ENCODE peak calls at places on chromosomes 16 and 17, in eight cellular contexts. One of them, this sample, is unnamed.

GRCh38 chr16:31695667-31696066 is 168.0 kb downstream of the AHSP start:
- DNase-seq in stimulated activated CD4-positive, alpha-beta T cell treated with anti-CD3 and anti-CD28 coated beads, Interleukin-2, amount 100 ng/mL, for 48 hours: no peak
- DNase-seq in ovary: no peak
- DNase-seq in uterus: no peak
- DNase-seq in tibial nerve: no peak
- DNase-seq in NB4: peak; percentile 43
- DNase-seq in stimulated activated CD8-positive, alpha-beta memory T cell treated with anti-CD3 and anti-CD28 coated beads, Interleukin-7, amount 100 ng/mL, for 24 hours: no peak
- DNase-seq in ELF-1: no peak
- DNase-seq in this sample: no peak

GRCh38 chr16:9039208-9039607 is 52.2 kb upstream of the HAPSTR1 start:
- DNase-seq in stimulated activated CD4-positive, alpha-beta T cell treated with anti-CD3 and anti-CD28 coated beads, Interleukin-2, amount 100 ng/mL, for 48 hours: no peak
- DNase-seq in ovary: no peak
- DNase-seq in uterus: no peak
- DNase-seq in tibial nerve: no peak
- DNase-seq in NB4: peak; percentile 58
- DNase-seq in stimulated activated CD8-positive, alpha-beta memory T cell treated with anti-CD3 and anti-CD28 coated beads, Interleukin-7, amount 100 ng/mL, for 24 hours: no peak
- DNase-seq in ELF-1: peak; percentile 32
- DNase-seq in this sample: no peak

GRCh38 chr17:31680126-31680525 is 178.9 kb downstream of the COPRS start:
- DNase-seq in stimulated activated CD4-positive, alpha-beta T cell treated with anti-CD3 and anti-CD28 coated beads, Interleukin-2, amount 100 ng/mL, for 48 hours: peak; percentile 11
- DNase-seq in ovary: no peak
- DNase-seq in uterus: no peak
- DNase-seq in tibial nerve: no peak
- DNase-seq in NB4: peak; percentile 50
- DNase-seq in stimulated activated CD8-positive, alpha-beta memory T cell treated with anti-CD3 and anti-CD28 coated beads, Interleukin-7, amount 100 ng/mL, for 24 hours: no peak
- DNase-seq in ELF-1: no peak
- DNase-seq in this sample: no peak

GRCh38 chr16:88558457-88559442 is 11.5 kb upstream of the ZC3H18 start:
- DNase-seq in stimulated activated CD4-positive, alpha-beta T cell treated with anti-CD3 and anti-CD28 coated beads, Interleukin-2, amount 100 ng/mL, for 48 hours: no peak
- DNase-seq in ovary: peak; percentile 85
- DNase-seq in uterus: peak; percentile 52
- DNase-seq in tibial nerve: peak; percentile 36
- DNase-seq in NB4: peak; percentile 75
- DNase-seq in stimulated activated CD8-positive, alpha-beta memory T cell treated with anti-CD3 and anti-CD28 coated beads, Interleukin-7, amount 100 ng/mL, for 24 hours: no peak
- DNase-seq in ELF-1: peak; percentile 57
- DNase-seq in this sample: peak; percentile 70

GRCh38 chr17:45925311-45925710 is 31.0 kb downstream of the MAPT start:
- DNase-seq in stimulated activated CD4-positive, alpha-beta T cell treated with anti-CD3 and anti-CD28 coated beads, Interleukin-2, amount 100 ng/mL, for 48 hours: no peak
- DNase-seq in ovary: no peak
- DNase-seq in uterus: no peak
- DNase-seq in tibial nerve: no peak
- DNase-seq in NB4: no peak
- DNase-seq in stimulated activated CD8-positive, alpha-beta memory T cell treated with anti-CD3 and anti-CD28 coated beads, Interleukin-7, amount 100 ng/mL, for 24 hours: no peak
- DNase-seq in ELF-1: no peak
- DNase-seq in this sample: no peak

GRCh38 chr17:13601776-13602551 is at the start of gene HS3ST3A1:
- DNase-seq in stimulated activated CD4-positive, alpha-beta T cell treated with anti-CD3 and anti-CD28 coated beads, Interleukin-2, amount 100 ng/mL, for 48 hours: no peak
- DNase-seq in ovary: peak; percentile 85
- DNase-seq in uterus: peak; percentile 37
- DNase-seq in tibial nerve: no peak
- DNase-seq in NB4: peak; percentile 93
- DNase-seq in stimulated activated CD8-positive, alpha-beta memory T cell treated with anti-CD3 and anti-CD28 coated beads, Interleukin-7, amount 100 ng/mL, for 24 hours: no peak
- DNase-seq in ELF-1: peak; percentile 92
- DNase-seq in this sample: peak; percentile 64

GRCh38 chr17:73785466-73785865 is 141.2 kb upstream of the SDK2 start:
- DNase-seq in stimulated activated CD4-positive, alpha-beta T cell treated with anti-CD3 and anti-CD28 coated beads, Interleukin-2, amount 100 ng/mL, for 48 hours: no peak
- DNase-seq in ovary: no peak
- DNase-seq in uterus: no peak
- DNase-seq in tibial nerve: no peak
- DNase-seq in NB4: no peak
- DNase-seq in stimulated activated CD8-positive, alpha-beta memory T cell treated with anti-CD3 and anti-CD28 coated beads, Interleukin-7, amount 100 ng/mL, for 24 hours: no peak
- DNase-seq in ELF-1: no peak
- DNase-seq in this sample: no peak

GRCh38 chr16:69143116-69143515 is 10.7 kb downstream of the UTP4 start:
- DNase-seq in stimulated activated CD4-positive, alpha-beta T cell treated with anti-CD3 and anti-CD28 coated beads, Interleukin-2, amount 100 ng/mL, for 48 hours: no peak
- DNase-seq in ovary: no peak
- DNase-seq in uterus: no peak
- DNase-seq in tibial nerve: no peak
- DNase-seq in NB4: peak; percentile 45
- DNase-seq in stimulated activated CD8-positive, alpha-beta memory T cell treated with anti-CD3 and anti-CD28 coated beads, Interleukin-7, amount 100 ng/mL, for 24 hours: no peak
- DNase-seq in ELF-1: no peak
- DNase-seq in this sample: no peak

GRCh38 chr16:85312174-85312573 is 199.9 kb upstream of the CIBAR2 start:
- DNase-seq in stimulated activated CD4-positive, alpha-beta T cell treated with anti-CD3 and anti-CD28 coated beads, Interleukin-2, amount 100 ng/mL, for 48 hours: no peak
- DNase-seq in ovary: no peak
- DNase-seq in uterus: no peak
- DNase-seq in tibial nerve: no peak
- DNase-seq in NB4: no peak
- DNase-seq in stimulated activated CD8-positive, alpha-beta memory T cell treated with anti-CD3 and anti-CD28 coated beads, Interleukin-7, amount 100 ng/mL, for 24 hours: no peak
- DNase-seq in ELF-1: no peak
- DNase-seq in this sample: no peak

GRCh38 chr17:64411999-64412771 is 21.5 kb upstream of the PECAM1 start:
- DNase-seq in stimulated activated CD4-positive, alpha-beta T cell treated with anti-CD3 and anti-CD28 coated beads, Interleukin-2, amount 100 ng/mL, for 48 hours: no peak
- DNase-seq in ovary: peak; percentile 66
- DNase-seq in uterus: peak; percentile 53
- DNase-seq in tibial nerve: no peak
- DNase-seq in NB4: peak; percentile 80
- DNase-seq in stimulated activated CD8-positive, alpha-beta memory T cell treated with anti-CD3 and anti-CD28 coated beads, Interleukin-7, amount 100 ng/mL, for 24 hours: no peak
- DNase-seq in ELF-1: peak; percentile 79
- DNase-seq in this sample: peak; percentile 73

GRCh38 chr17:29746669-29747068 is 124.0 kb upstream of the CORO6 start:
- DNase-seq in stimulated activated CD4-positive, alpha-beta T cell treated with anti-CD3 and anti-CD28 coated beads, Interleukin-2, amount 100 ng/mL, for 48 hours: no peak
- DNase-seq in ovary: no peak
- DNase-seq in uterus: no peak
- DNase-seq in tibial nerve: no peak
- DNase-seq in NB4: no peak
- DNase-seq in stimulated activated CD8-positive, alpha-beta memory T cell treated with anti-CD3 and anti-CD28 coated beads, Interleukin-7, amount 100 ng/mL, for 24 hours: no peak
- DNase-seq in ELF-1: no peak
- DNase-seq in this sample: no peak

GRCh38 chr16:21179126-21179982 is 20.9 kb downstream of the LDAF1 start:
- DNase-seq in stimulated activated CD4-positive, alpha-beta T cell treated with anti-CD3 and anti-CD28 coated beads, Interleukin-2, amount 100 ng/mL, for 48 hours: no peak
- DNase-seq in ovary: peak; percentile 89
- DNase-seq in uterus: no peak
- DNase-seq in tibial nerve: no peak
- DNase-seq in NB4: no peak
- DNase-seq in stimulated activated CD8-positive, alpha-beta memory T cell treated with anti-CD3 and anti-CD28 coated beads, Interleukin-7, amount 100 ng/mL, for 24 hours: no peak
- DNase-seq in ELF-1: no peak
- DNase-seq in this sample: no peak

GRCh38 chr16:556479-557173 is 3.6 kb upstream of the PRR35 start:
- DNase-seq in stimulated activated CD4-positive, alpha-beta T cell treated with anti-CD3 and anti-CD28 coated beads, Interleukin-2, amount 100 ng/mL, for 48 hours: no peak
- DNase-seq in ovary: no peak
- DNase-seq in uterus: no peak
- DNase-seq in tibial nerve: no peak
- DNase-seq in NB4: no peak
- DNase-seq in stimulated activated CD8-positive, alpha-beta memory T cell treated with anti-CD3 and anti-CD28 coated beads, Interleukin-7, amount 100 ng/mL, for 24 hours: no peak
- DNase-seq in ELF-1: no peak
- DNase-seq in this sample: no peak